ENCODE peak calls at places on chromosomes 4 and X, in four cellular contexts. One of them, this sample, is unnamed.

GRCh38 chrX:153778684-153779101 is 2.1 kb upstream of the SRPK3 start:
- DNase-seq in H9: no peak
- DNase-seq in IMR-90: no peak
- DNase-seq in H1: no peak
- DNase-seq in this sample: no peak

GRCh38 chr4:144646523-144647094 is 653 bp downstream of the HHIP start:
- DNase-seq in H9: peak
- DNase-seq in IMR-90: no peak
- DNase-seq in H1: no peak
- DNase-seq in this sample: peak

GRCh38 chr4:38190717-38191178 is 230.6 kb downstream of the PTTG2 start:
- DNase-seq in H9: no peak
- DNase-seq in IMR-90: peak
- DNase-seq in H1: no peak
- DNase-seq in this sample: no peak

GRCh38 chr4:121932212-121932974 is 19.5 kb downstream of the TRPC3 start:
- DNase-seq in H9: no peak
- DNase-seq in IMR-90: no peak
- DNase-seq in H1: no peak
- DNase-seq in this sample: no peak

GRCh38 chr4:107330915-107331314 is 294.8 kb upstream of the DKK2 start:
- DNase-seq in H9: no peak
- DNase-seq in IMR-90: no peak
- DNase-seq in H1: no peak
- DNase-seq in this sample: no peak

GRCh38 chr4:36399762-36400353 is 118.4 kb downstream of the DTHD1 start:
- DNase-seq in H9: no peak
- DNase-seq in IMR-90: no peak
- DNase-seq in H1: no peak
- DNase-seq in this sample: no peak

GRCh38 chrX:84876876-84877275 is 126.8 kb upstream of the APOOL start:
- DNase-seq in H9: no peak
- DNase-seq in IMR-90: no peak
- DNase-seq in H1: no peak
- DNase-seq in this sample: no peak

GRCh38 chrX:45506149-45506768 is 305.6 kb upstream of the DIPK2B start:
- DNase-seq in H9: no peak
- DNase-seq in IMR-90: no peak
- DNase-seq in H1: no peak
- DNase-seq in this sample: no peak

GRCh38 chr4:117137143-117137542 is 51.8 kb upstream of the TRAM1L1 start:
- DNase-seq in H9: no peak
- DNase-seq in IMR-90: peak
- DNase-seq in H1: no peak
- DNase-seq in this sample: no peak

GRCh38 chrX:68865300-68865699 is 36.5 kb downstream of the EFNB1 start:
- DNase-seq in H9: no peak
- DNase-seq in IMR-90: no peak
- DNase-seq in H1: no peak
- DNase-seq in this sample: no peak

GRCh38 chr4:53510981-53511380 is 80.3 kb downstream of the LNX1 start:
- DNase-seq in H9: no peak
- DNase-seq in IMR-90: peak
- DNase-seq in H1: no peak
- DNase-seq in this sample: no peak

GRCh38 chrX:39029221-39029620 is 228.0 kb downstream of the MID1IP1 start:
- DNase-seq in H9: no peak
- DNase-seq in IMR-90: no peak
- DNase-seq in H1: no peak
- DNase-seq in this sample: no peak

GRCh38 chr4:2786152-2786671 is 6.7 kb upstream of the SH3BP2 start:
- DNase-seq in H9: no peak
- DNase-seq in IMR-90: no peak
- DNase-seq in H1: no peak
- DNase-seq in this sample: no peak

GRCh38 chr4:185464887-185465286 is 6.6 kb downstream of the CCDC110 start:
- DNase-seq in H9: no peak
- DNase-seq in IMR-90: peak
- DNase-seq in H1: no peak
- DNase-seq in this sample: no peak
- H3K56ac ChIP-seq in H9: no peak
- H3K56ac ChIP-seq in IMR-90: no peak
- H3K56ac ChIP-seq in H1: no peak
- H3K56ac ChIP-seq in this sample: no peak

GRCh38 chrX:24759786-24760185 is 66.1 kb downstream of the POLA1 start:
- DNase-seq in H9: no peak
- DNase-seq in IMR-90: no peak
- DNase-seq in H1: no peak
- DNase-seq in this sample: no peak
- H3K9ac ChIP-seq in H9: no peak
- H3K9ac ChIP-seq in IMR-90: no peak
- H3K9ac ChIP-seq in H1: no peak
- H3K9ac ChIP-seq in this sample: no peak

DNA sequence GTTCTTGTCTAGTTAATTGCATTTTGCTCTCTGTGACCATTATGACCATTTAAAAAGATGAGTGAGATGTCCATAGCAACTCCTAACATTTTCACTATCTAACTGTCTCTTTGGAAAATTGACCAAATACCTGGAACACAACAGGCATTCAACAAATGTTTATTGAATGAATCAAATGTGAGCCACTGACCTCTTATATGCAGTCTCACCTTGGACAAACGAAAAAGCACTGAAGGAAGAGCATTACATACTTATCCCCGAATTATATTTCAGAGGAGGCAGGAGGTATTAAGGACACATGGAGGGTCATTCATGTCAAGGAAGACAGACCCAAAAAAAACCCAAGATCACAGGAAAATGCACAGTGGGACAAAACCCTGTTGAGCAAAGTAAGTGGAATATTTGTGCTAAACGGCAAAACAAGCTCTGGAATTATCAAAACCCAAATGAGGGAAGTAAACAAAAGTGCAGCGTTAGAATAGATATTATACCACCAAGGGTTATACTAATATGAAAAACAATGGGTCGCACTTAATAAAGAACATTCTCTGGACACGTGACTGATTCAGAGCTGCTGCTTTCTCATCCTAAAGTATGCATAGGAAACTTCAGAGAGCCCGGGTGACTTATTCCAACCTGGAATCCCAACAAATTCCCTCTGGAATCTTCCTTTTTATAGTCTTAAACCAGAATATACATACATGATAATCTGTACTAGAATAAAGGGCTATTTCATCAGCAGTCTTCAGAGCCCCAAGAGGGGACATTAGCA is 131.9 kb downstream of the AMELX start:
- DNase-seq in H9: no peak
- DNase-seq in IMR-90: no peak
- DNase-seq in H1: no peak
- DNase-seq in this sample: no peak
- H3K56ac ChIP-seq in H9: no peak
- H3K56ac ChIP-seq in IMR-90: no peak
- H3K56ac ChIP-seq in H1: no peak
- H3K56ac ChIP-seq in this sample: no peak

GRCh38 chrX:92270936-92271655 is 491.9 kb downstream of the PCDH11X start:
- DNase-seq in H9: no peak
- DNase-seq in IMR-90: no peak
- DNase-seq in H1: no peak
- DNase-seq in this sample: peak
- H3K9ac ChIP-seq in H9: no peak
- H3K9ac ChIP-seq in IMR-90: no peak
- H3K9ac ChIP-seq in H1: no peak
- H3K9ac ChIP-seq in this sample: no peak

DNA sequence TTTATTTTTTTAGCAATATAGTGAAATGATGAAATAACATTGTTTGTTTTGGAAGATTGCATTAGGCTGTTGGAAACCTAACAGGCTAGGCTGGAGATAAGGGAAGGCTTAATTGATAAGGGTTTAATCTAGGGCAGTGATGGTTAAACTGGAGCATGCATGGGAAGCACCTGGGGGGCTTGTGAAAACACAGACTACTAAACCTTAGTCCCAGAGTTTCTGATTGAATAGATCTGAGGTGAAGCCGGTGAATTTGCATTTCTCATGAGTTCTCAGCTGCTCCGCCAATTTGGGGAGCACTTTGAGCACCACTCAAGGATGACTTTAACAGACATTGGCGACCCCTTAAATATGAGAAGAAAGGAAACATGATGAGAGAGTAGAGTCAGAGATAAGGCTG is 11.5 kb downstream of the STK26 start:
- DNase-seq in H9: no peak
- DNase-seq in IMR-90: no peak
- DNase-seq in H1: no peak
- DNase-seq in this sample: peak
- H3K56ac ChIP-seq in H9: no peak
- H3K56ac ChIP-seq in IMR-90: no peak
- H3K56ac ChIP-seq in H1: no peak
- H3K56ac ChIP-seq in this sample: no peak

DNA sequence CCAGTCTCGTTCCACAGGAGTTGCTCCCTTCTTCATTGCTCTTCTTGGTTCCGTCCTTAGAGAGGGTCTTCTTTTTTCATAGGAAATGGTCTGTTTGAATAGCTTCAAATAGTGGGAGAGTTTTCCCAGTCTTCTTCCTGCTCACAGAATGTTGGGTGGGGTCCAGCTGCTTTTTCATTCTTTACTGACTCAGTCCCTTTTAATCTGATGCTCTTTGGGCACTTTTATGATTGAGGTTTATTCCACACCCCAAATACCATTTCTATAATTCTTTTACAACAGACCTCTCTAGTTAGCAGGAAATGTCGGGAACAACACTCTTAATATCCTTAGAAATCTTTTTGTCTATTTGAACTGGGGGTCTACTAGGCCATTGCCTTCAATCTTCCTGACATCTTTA is 239.5 kb downstream of the PRDM5 start:
- DNase-seq in H9: no peak
- DNase-seq in IMR-90: no peak
- DNase-seq in H1: no peak
- DNase-seq in this sample: no peak
- H3K9ac ChIP-seq in H9: no peak
- H3K9ac ChIP-seq in IMR-90: no peak
- H3K9ac ChIP-seq in H1: no peak
- H3K9ac ChIP-seq in this sample: no peak

GRCh38 chrX:118883994-118884393 is 60.4 kb downstream of the ZCCHC12 start:
- DNase-seq in H9: no peak
- DNase-seq in IMR-90: no peak
- DNase-seq in H1: no peak
- DNase-seq in this sample: no peak
- H3K56ac ChIP-seq in H9: no peak
- H3K56ac ChIP-seq in IMR-90: no peak
- H3K56ac ChIP-seq in H1: no peak
- H3K56ac ChIP-seq in this sample: no peak

GRCh38 chrX:53440631-53441517 is 6.7 kb upstream of the HSD17B10 start:
- DNase-seq in H9: peak
- DNase-seq in IMR-90: peak
- DNase-seq in H1: no peak
- DNase-seq in this sample: no peak
- H3K9ac ChIP-seq in H9: no peak
- H3K9ac ChIP-seq in IMR-90: peak
- H3K9ac ChIP-seq in H1: no peak
- H3K9ac ChIP-seq in this sample: peak

This sample was measured in mesendoderm.